ENCODE peak calls at places on chromosome 10, in nine cellular contexts. N is HFF-Myc, F is prostate gland, Y is fibroblast of mammary gland, M is AG09319, S is psoas muscle, G is fibroblast of lung, T is Calu3, W is MCF 10A. R is an unnamed sample.

GRCh38 chr10:115093776-115094361 is 704 bp downstream of the ATRNL1 start:
- DNase-seq in M (no peak), F (no peak), Y (no peak), G (peak; percentile 11), T (peak; percentile 51), W (no peak), S (no peak), N (no peak), R (peak; percentile 51)

GRCh38 chr10:100877451-100877850 is 35.3 kb upstream of the SLF2 start:
- DNase-seq in M (no peak), S (no peak), T (no peak), W (no peak), Y (no peak), N (no peak), F (no peak), G (no peak), R (no peak)

GRCh38 chr10:72170263-72170662 is 45.5 kb upstream of the ANAPC16 start:
- DNase-seq in Y (no peak), G (no peak), W (peak; percentile 55), S (no peak), N (no peak), T (peak; percentile 66), F (no peak), M (no peak), R (peak; percentile 87)

GRCh38 chr10:87660484-87661133 is 931 bp downstream of the PAPSS2 start:
- DNase-seq in M (no peak), F (no peak), S (no peak), T (peak; percentile 11), W (no peak), G (peak; percentile 74), Y (peak; percentile 81), N (no peak), R (peak; percentile 57)

GRCh38 chr10:10499839-10500238 is 517.8 kb upstream of the CELF2 start:
- DNase-seq in F (no peak), W (peak; percentile 45), T (no peak), S (no peak), M (no peak), Y (peak; percentile 68), G (peak; percentile 76), N (no peak), R (no peak)

GRCh38 chr10:50497758-50498157 is 126.0 kb downstream of the SGMS1 start:
- DNase-seq in T (no peak), Y (peak; percentile 86), W (peak; percentile 59), N (no peak), S (no peak), G (peak; percentile 27), F (no peak), M (no peak), R (no peak)

GRCh38 chr10:34808789-34809745 is 6.0 kb downstream of the PARD3 start:
- DNase-seq in S (no peak), W (no peak), F (no peak), N (no peak), Y (no peak), T (peak; percentile 9), M (no peak), G (peak; percentile 43), R (peak; percentile 41)

GRCh38 chr10:71584461-71584860 is 135.1 kb downstream of the C10orf105 start:
- DNase-seq in G (no peak), W (no peak), F (no peak), Y (no peak), S (no peak), N (no peak), T (no peak), M (no peak), R (no peak)

GRCh38 chr10:87659571-87660483 is at the start of gene PAPSS2:
- DNase-seq in S (peak; percentile 56), G (peak; percentile 63), F (peak; percentile 5), W (peak; percentile 36), Y (peak; percentile 65), N (no peak), M (peak; percentile 30), T (peak; percentile 46), R (peak; percentile 83)

GRCh38 chr10:69419096-69419760 is 2.5 kb upstream of the TACR2 start:
- DNase-seq in S (no peak), W (no peak), F (no peak), G (no peak), M (no peak), T (no peak), Y (no peak), N (no peak), R (peak; percentile 57)

GRCh38 chr10:99224766-99225165 is 10.9 kb downstream of the HPSE2 start:
- DNase-seq in N (no peak), T (no peak), F (no peak), W (no peak), Y (peak; percentile 16), G (no peak), M (no peak), S (no peak), R (no peak)

GRCh38 chr10:59622320-59622901 is 87.2 kb downstream of the SLC16A9 start:
- DNase-seq in T (peak; percentile 68), N (peak; percentile 20), G (peak; percentile 80), S (no peak), Y (peak; percentile 66), F (peak; percentile 61), M (peak; percentile 5), W (peak; percentile 53), R (peak; percentile 65)

GRCh38 chr10:87092861-87093460 is 1.7 kb downstream of the GLUD1 start:
- DNase-seq in Y (peak; percentile 52), M (no peak), T (peak; percentile 55), F (peak; percentile 27), W (peak; percentile 69), S (no peak), G (peak; percentile 49), N (no peak), R (no peak)

GRCh38 chr10:70546585-70546984 is 56.0 kb downstream of the PRF1 start:
- DNase-seq in W (no peak), N (no peak), G (no peak), Y (no peak), M (no peak), T (no peak), F (no peak), S (no peak), R (no peak)

GRCh38 chr10:22554481-22555182 is 159.7 kb downstream of the PIP4K2A start:
- DNase-seq in M (no peak), N (no peak), S (peak; percentile 59), T (no peak), Y (peak; percentile 88), G (peak; percentile 93), W (no peak), F (peak; percentile 54), R (peak; percentile 58)

GRCh38 chr10:484925-485661 is 204.4 kb downstream of the DIP2C start:
- DNase-seq in F (no peak), G (no peak), Y (no peak), M (no peak), S (no peak), W (no peak), T (no peak), N (no peak), R (no peak)

GRCh38 chr10:46541017-46541661 is 15.3 kb downstream of the GPRIN2 start:
- DNase-seq in T (peak; percentile 55), M (no peak), G (no peak), F (no peak), Y (no peak), N (no peak), W (no peak), S (peak; percentile 21), R (peak; percentile 67)
- TF ChIP-seq CTCF in T (peak; percentile 61), M (peak; percentile 4), G (peak; percentile 20), F (no peak), Y (no peak), N (peak; percentile 19), W (no peak), S (peak; percentile 12), R (no peak)

DNA sequence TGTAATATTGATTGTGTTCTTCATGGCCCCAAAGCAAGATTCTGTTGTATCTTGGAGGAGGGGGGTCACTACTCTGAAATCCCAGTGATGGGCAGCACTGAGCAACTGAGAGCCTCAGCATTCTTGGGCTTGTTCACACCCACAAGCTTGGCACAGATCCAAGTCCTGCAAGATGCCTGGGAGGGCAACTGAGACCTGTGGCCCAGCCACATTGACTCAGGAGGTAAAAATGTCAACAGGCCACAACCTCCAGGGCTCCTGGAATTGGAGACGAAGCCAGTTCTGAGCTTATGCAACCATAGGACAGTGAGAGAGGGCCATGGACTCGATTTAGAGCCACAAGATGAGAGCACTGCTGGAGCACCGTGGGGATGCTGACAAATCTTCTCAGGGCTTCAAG is 3.1 kb upstream of the DOCK1 start:
- DNase-seq in Y (peak; percentile 80), M (peak; percentile 74), S (no peak), F (no peak), N (peak; percentile 52), T (peak; percentile 48), W (peak; percentile 99), G (peak; percentile 82), R (no peak)
- TF ChIP-seq CTCF in Y (peak; percentile 33), M (peak; percentile 40), S (no peak), F (no peak), N (peak; percentile 17), T (no peak), W (peak; percentile 35), G (peak; percentile 50), R (no peak)

DNA sequence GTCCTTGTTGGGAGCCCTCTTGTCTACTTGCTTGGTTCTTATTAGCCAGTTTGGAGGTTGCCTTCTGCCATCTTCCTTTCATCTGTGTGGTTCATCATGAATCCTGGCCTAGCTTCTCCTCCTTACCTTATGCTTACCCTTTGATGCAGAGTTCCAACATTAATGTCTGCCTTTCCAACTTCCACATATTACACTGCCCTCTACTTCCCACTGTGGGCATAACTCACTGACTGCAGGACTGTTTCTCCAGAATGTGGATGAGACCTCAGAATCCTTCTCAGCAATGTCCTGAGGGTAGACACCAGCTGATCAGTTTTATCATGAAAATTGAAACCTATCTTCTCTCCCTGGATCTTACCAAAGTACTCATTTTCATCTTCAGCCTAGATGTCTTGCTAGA is 491.0 kb downstream of the LRMDA start:
- DNase-seq in S (no peak), W (peak; percentile 9), N (no peak), M (no peak), G (peak; percentile 23), T (no peak), F (no peak), Y (peak; percentile 37), R (no peak)
- TF ChIP-seq CTCF in S (no peak), W (no peak), N (peak; percentile 16), M (peak; percentile 28), G (peak; percentile 43), T (no peak), F (no peak), Y (peak; percentile 43), R (no peak)

GRCh38 chr10:6203331-6204062 is 765 bp downstream of the PFKFB3 start:
- DNase-seq in N (no peak), S (peak; percentile 69), T (peak; percentile 84), W (peak; percentile 50), F (peak; percentile 38), M (no peak), G (peak; percentile 50), Y (peak; percentile 38), R (peak; percentile 60)

GRCh38 chr10:6200588-6201510 is 1.9 kb upstream of the PFKFB3 start:
- DNase-seq in F (peak; percentile 22), M (no peak), W (no peak), G (peak; percentile 67), S (peak; percentile 58), T (no peak), N (no peak), Y (peak; percentile 23), R (peak; percentile 48)

GRCh38 chr10:6202098-6202683 is 541 bp upstream of the PFKFB3 start:
- DNase-seq in S (no peak), W (no peak), N (no peak), T (no peak), M (no peak), Y (no peak), F (no peak), G (no peak), R (no peak)

GRCh38 chr10:6202684-6203330 is at the start of gene PFKFB3:
- DNase-seq in M (peak; percentile 91), N (peak; percentile 73), F (peak; percentile 95), T (peak; percentile 99), G (peak; percentile 93), W (peak; percentile 94), Y (peak; percentile 89), S (peak; percentile 97), R (peak; percentile 93)

GRCh38 chr10:6201511-6201975 is 1.2 kb upstream of the PFKFB3 start:
- DNase-seq in Y (peak; percentile 31), M (no peak), T (peak; percentile 64), F (peak; percentile 65), W (peak; percentile 32), N (no peak), G (peak; percentile 44), S (peak; percentile 76), R (peak; percentile 78)
- TF ChIP-seq CTCF in Y (no peak), M (no peak), T (no peak), F (no peak), W (no peak), N (no peak), G (no peak), S (no peak), R (no peak)